ENCODE peak calls at places on chromosomes 4 and X, in five cellular contexts. N is spleen, Q is esophagus squamous epithelium, V is AG09309, P is neural progenitor cell. M is an unnamed sample.

GRCh38 chr4:184053476-184053875 is 148.4 kb downstream of the STOX2 start:
- DNase-seq in N (no peak), Q (no peak), V (no peak), P (no peak), M (no peak)

GRCh38 chrX:33447285-33447684 is 235.9 kb upstream of the DMD start:
- DNase-seq in N (no peak), Q (no peak), V (no peak), P (no peak), M (no peak)

GRCh38 chr4:17142232-17142711 is 243.8 kb upstream of the LDB2 start:
- DNase-seq in N (no peak), Q (no peak), V (peak; percentile 80), P (no peak), M (no peak)

GRCh38 chr4:146329042-146329716 is 114.8 kb downstream of the REELD1 start:
- DNase-seq in N (no peak), Q (no peak), V (peak; percentile 46), P (no peak), M (no peak)

GRCh38 chrX:45714864-45715263 is 514.2 kb upstream of the DIPK2B start:
- DNase-seq in N (no peak), Q (no peak), V (peak; percentile 80), P (no peak), M (peak; percentile 8)

GRCh38 chr4:52269761-52270160 is 218.7 kb downstream of the SPATA18 start:
- DNase-seq in N (no peak), Q (no peak), V (no peak), P (no peak), M (no peak)

GRCh38 chr4:24470681-24471622 is 113.4 kb downstream of the DHX15 start:
- DNase-seq in N (no peak), Q (no peak), V (no peak), P (peak; percentile 68), M (no peak)

GRCh38 chrX:49237060-49237459 is 1.8 kb downstream of the CCDC22 start:
- DNase-seq in N (peak; percentile 85), Q (no peak), V (no peak), P (no peak), M (no peak)

GRCh38 chr4:71841336-71841735 is 57.5 kb upstream of the GC start:
- DNase-seq in N (no peak), Q (no peak), V (no peak), P (no peak), M (no peak)

GRCh38 chrX:129739591-129739990 is 812 bp downstream of the XPNPEP2 start:
- DNase-seq in N (no peak), Q (no peak), V (no peak), P (no peak), M (no peak)

GRCh38 chrX:153443476-153444332 is 2.2 kb downstream of the TREX2 start:
- DNase-seq in N (no peak), Q (no peak), V (no peak), P (no peak), M (no peak)

GRCh38 chr4:142379277-142380051 is 466.6 kb downstream of the INPP4B start:
- DNase-seq in N (no peak), Q (no peak), V (peak; percentile 93), P (no peak), M (no peak)

GRCh38 chr4:10091531-10092181 is 24.9 kb downstream of the WDR1 start:
- DNase-seq in N (peak; percentile 71), Q (no peak), V (no peak), P (no peak), M (no peak)

GRCh38 chrX:119030990-119031389 is 41.8 kb upstream of the CT47C1 start:
- DNase-seq in N (no peak), Q (no peak), V (no peak), P (no peak), M (no peak)

GRCh38 chr4:39541987-39542632 is 14.9 kb upstream of the UGDH start:
- DNase-seq in N (no peak), Q (no peak), V (no peak), P (no peak), M (no peak)

GRCh38 chr4:2570551-2571222 is 34.2 kb downstream of the FAM193A start:
- DNase-seq in N (peak; percentile 82), Q (no peak), V (no peak), P (no peak), M (no peak)

GRCh38 chr4:28443786-28444412 is 1583.3 kb downstream of the STIM2 start:
- DNase-seq in N (no peak), Q (no peak), V (no peak), P (no peak), M (no peak)

GRCh38 chr4:174358823-174359222 is 75.1 kb downstream of the CEP44 start:
- DNase-seq in N (no peak), Q (no peak), V (peak; percentile 5), P (no peak), M (peak; percentile 40)

GRCh38 chrX:100829730-100830129 is 9.5 kb downstream of the CSTF2 start:
- DNase-seq in N (no peak), Q (no peak), V (no peak), P (no peak), M (no peak)

GRCh38 chrX:123859409-123859827 is 435 bp upstream of the XIAP start:
- DNase-seq in N (no peak), Q (no peak), V (no peak), P (no peak), M (no peak)

GRCh38 chrX:71543316-71543715 is 10.4 kb downstream of the OGT start:
- DNase-seq in N (no peak), Q (no peak), V (peak; percentile 56), P (no peak), M (no peak)
- H3K4me3 ChIP-seq in N (no peak overlapping the region), Q (no peak overlapping the region), V (no peak overlapping the region), P (no peak overlapping the region), M (no peak overlapping the region)

DNA sequence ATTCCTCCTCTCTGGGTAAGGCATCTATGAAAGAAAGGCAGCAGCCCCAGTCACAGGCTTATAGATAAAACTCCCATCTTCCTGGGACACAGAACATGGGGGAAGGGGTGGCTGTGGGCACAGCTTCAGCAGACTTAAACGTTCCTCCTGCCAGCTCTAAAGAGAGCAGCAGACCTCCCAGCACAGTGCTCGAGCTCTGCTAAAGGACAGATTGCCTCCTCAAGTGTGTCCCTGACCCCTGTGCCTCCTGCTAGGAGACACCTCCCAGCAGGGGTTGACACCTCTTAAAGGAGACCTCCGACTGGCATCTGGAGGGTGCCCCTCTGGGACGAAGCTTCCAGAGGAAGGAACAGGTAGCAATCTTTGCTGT is 89.9 kb downstream of the EFHC2 start:
- DNase-seq in N (no peak), Q (no peak), V (no peak), P (no peak), M (no peak)
- H3K4me3 ChIP-seq in N (peak overlapping the region; percentile 53), Q (no peak overlapping the region), V (no peak overlapping the region), P (no peak overlapping the region), M (no peak overlapping the region)

GRCh38 chr4:7195138-7195510 is 2.8 kb downstream of the SORCS2 start:
- DNase-seq in N (peak; percentile 49), Q (no peak), V (no peak), P (no peak), M (no peak)

GRCh38 chr4:7191546-7192251 is 639 bp upstream of the SORCS2 start:
- DNase-seq in N (peak; percentile 59), Q (no peak), V (no peak), P (no peak), M (no peak)

GRCh38 chr4:7192252-7193039 is at the start of gene SORCS2:
- DNase-seq in N (peak; percentile 81), Q (no peak), V (no peak), P (peak; percentile 90), M (no peak)

GRCh38 chr4:7194251-7195137 is 2.2 kb downstream of the SORCS2 start:
- DNase-seq in N (peak; percentile 51), Q (no peak), V (no peak), P (peak; percentile 62), M (no peak)

DNA sequence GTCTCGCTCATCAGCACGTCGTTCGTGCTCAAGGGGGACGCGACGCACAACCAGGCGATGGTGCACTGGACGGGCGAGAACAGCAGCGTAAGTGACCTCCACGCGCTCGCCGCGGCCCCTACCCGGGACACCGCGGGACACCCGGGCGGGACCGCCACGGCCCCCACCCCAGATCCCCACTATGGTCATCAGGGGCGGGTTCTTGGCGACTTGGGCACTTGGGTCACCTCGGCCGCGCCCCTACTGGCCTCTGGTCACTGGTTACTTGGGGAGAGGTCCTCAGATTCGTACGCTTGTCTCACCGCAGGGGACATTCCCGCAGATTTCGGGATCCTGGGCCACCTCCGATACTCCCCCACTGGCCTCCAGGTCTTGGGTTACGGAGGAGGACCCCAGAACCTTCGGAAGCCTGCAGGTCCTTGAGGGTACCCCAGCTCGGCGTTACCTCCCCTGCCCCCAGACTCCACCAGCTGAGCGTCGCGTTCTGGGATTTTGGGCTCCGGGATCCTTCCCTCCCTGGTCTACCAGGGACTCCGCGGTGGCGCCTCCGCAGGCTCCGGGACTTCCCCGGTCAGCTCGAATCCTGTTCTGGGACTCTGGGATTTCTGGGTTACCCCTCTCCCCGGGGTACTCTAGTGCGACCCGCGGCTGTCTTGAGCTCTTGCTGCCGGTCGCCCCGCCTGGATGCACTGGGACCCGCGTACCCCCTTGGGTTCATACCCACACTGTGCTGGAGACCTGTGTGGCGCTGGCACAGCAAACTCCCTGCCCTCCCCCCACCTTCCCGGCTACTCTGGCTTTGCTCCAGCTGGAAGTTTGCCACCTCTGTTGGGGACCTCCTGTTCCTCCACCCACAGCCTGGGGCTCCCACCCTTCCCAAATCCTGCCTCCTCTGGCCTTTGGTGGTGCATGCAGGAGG is 961 bp downstream of the SORCS2 start:
- DNase-seq in N (peak; percentile 51), Q (no peak), V (no peak), P (peak; percentile 73), M (no peak)
- H3K4me3 ChIP-seq in N (peak overlapping the region; percentile 61), Q (peak overlapping the region; percentile 42), V (peak overlapping the region; percentile 65), P (peak overlapping the region; percentile 74), M (no peak overlapping the region)

GRCh38 chrX:12954981-12955380 is 19.9 kb upstream of the TMSB4X start:
- DNase-seq in N (no peak), Q (no peak), V (no peak), P (no peak), M (no peak)
- H3K4me3 ChIP-seq in N (peak overlapping the region; percentile 59), Q (no peak overlapping the region), V (no peak overlapping the region), P (no peak overlapping the region), M (peak overlapping the region; percentile 21)

DNA sequence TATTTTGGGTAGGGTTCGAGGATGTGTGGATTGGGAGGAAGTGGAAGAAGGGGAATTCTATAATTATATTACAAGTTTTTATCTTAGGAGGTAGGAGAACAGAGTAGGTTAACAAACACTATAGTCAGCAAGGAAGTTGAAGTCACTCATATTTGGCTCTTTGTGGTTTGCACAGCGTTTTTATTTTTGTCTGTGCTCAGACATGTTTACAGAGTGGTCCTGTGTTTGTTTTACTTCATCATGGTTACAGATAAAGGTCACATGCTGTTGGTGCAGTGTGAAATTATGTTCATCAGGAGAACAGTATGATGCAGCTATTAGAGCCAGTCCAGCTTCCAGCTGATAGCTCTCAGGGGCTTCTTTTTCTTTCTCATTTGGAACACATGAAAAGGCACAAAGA is 299.9 kb upstream of the SFRP2 start:
- DNase-seq in N (no peak), Q (no peak), V (no peak), P (no peak), M (no peak)
- H3K4me3 ChIP-seq in N (no peak overlapping the region), Q (no peak overlapping the region), V (no peak overlapping the region), P (no peak overlapping the region), M (no peak overlapping the region)

M was measured in GM12864.